ENCODE peak calls at places on chromosome 1, in six cellular contexts. V, G, X, J, Z and C are unnamed samples. For H3K4me1, the result is how much of the 10 kb centered on the place peaks cover.

GRCh38 chr1:109613396-109614147 is 5.8 kb downstream of the GNAT2 start:
- DNase-seq in V (no peak), G (no peak), X (no peak), J (no peak), Z (no peak), C (no peak)

GRCh38 chr1:8214501-8215173 is 103.3 kb upstream of the SLC45A1 start:
- DNase-seq in V (no peak), G (no peak), X (no peak), J (no peak), Z (no peak), C (no peak)

GRCh38 chr1:91889717-91890459 is 3.9 kb upstream of the TGFBR3 start:
- DNase-seq in V (no peak), G (no peak), X (no peak), J (no peak), Z (peak), C (no peak)

GRCh38 chr1:115437146-115437639 is 99.1 kb upstream of the NGF start:
- DNase-seq in V (no peak), G (no peak), X (no peak), J (no peak), Z (no peak), C (no peak)

GRCh38 chr1:119799599-119800177 is 11.6 kb downstream of the REG4 start:
- DNase-seq in V (no peak), G (no peak), X (no peak), J (no peak), Z (peak), C (no peak)

GRCh38 chr1:228082975-228083870 is 715 bp downstream of the ARF1 start:
- DNase-seq in V (peak), G (peak), X (peak), J (no peak), Z (peak), C (no peak)

GRCh38 chr1:89994231-89994804 is 592 bp upstream of the ZNF326 start:
- DNase-seq in V (peak), G (no peak), X (no peak), J (no peak), Z (no peak), C (no peak)

GRCh38 chr1:205700865-205701401 is 20.6 kb upstream of the SLC45A3 start:
- DNase-seq in V (peak), G (no peak), X (no peak), J (no peak), Z (no peak), C (peak)

GRCh38 chr1:21818661-21819060 is 6.6 kb downstream of the LDLRAD2 start:
- DNase-seq in V (no peak), G (peak), X (peak), J (no peak), Z (peak), C (peak)

GRCh38 chr1:180309338-180309737 is 79.3 kb downstream of the LHX4 start:
- DNase-seq in V (no peak), G (no peak), X (peak), J (no peak), Z (no peak), C (peak)

GRCh38 chr1:168509875-168510594 is 33.8 kb downstream of the XCL2 start:
- DNase-seq in V (no peak), G (no peak), X (no peak), J (no peak), Z (no peak), C (no peak)

GRCh38 chr1:150875197-150876110 is 945 bp downstream of the ARNT start:
- DNase-seq in V (no peak), G (no peak), X (no peak), J (no peak), Z (peak), C (no peak)

GRCh38 chr1:197807216-197807615 is 31.9 kb upstream of the DENND1B start:
- DNase-seq in V (no peak), G (no peak), X (no peak), J (no peak), Z (no peak), C (no peak)

GRCh38 chr1:165836664-165837482 is 9.5 kb downstream of the UCK2 start:
- DNase-seq in V (no peak), G (no peak), X (no peak), J (no peak), Z (no peak), C (no peak)

GRCh38 chr1:102842606-102843005 is 265.7 kb downstream of the COL11A1 start:
- DNase-seq in V (no peak), G (no peak), X (no peak), J (no peak), Z (no peak), C (no peak)

GRCh38 chr1:235783148-235783776 is 83.4 kb downstream of the LYST start:
- DNase-seq in V (no peak), G (no peak), X (peak), J (no peak), Z (no peak), C (peak)

GRCh38 chr1:171645553-171646336 is 6.7 kb downstream of the MYOC start:
- DNase-seq in V (peak), G (no peak), X (peak), J (no peak), Z (peak), C (no peak)

GRCh38 chr1:189880135-189880534 is 597.5 kb downstream of the BRINP3 start:
- DNase-seq in V (no peak), G (no peak), X (no peak), J (no peak), Z (no peak), C (no peak)

GRCh38 chr1:159009704-159010361 is at the start of gene IFI16:
- DNase-seq in V (peak), G (no peak), X (peak), J (no peak), Z (peak), C (peak)

GRCh38 chr1:159011701-159012100 is 2.0 kb downstream of the IFI16 start:
- DNase-seq in V (no peak), G (no peak), X (no peak), J (no peak), Z (no peak), C (no peak)

GRCh38 chr1:159008744-159009188 is 941 bp upstream of the IFI16 start:
- DNase-seq in V (no peak), G (no peak), X (peak), J (no peak), Z (peak), C (no peak)

GRCh38 chr1:159009287-159009686 is 420 bp upstream of the IFI16 start:
- DNase-seq in V (no peak), G (no peak), X (no peak), J (no peak), Z (no peak), C (no peak)

GRCh38 chr1:159010398-159010797 is 691 bp downstream of the IFI16 start:
- DNase-seq in V (no peak), G (no peak), X (no peak), J (no peak), Z (no peak), C (no peak)
- H3K4me1 ChIP-seq in V (under half), G (under half), X (under half), J (under half), Z (under half), C (under half)

GRCh38 chr1:172870901-172871606 is 179.7 kb downstream of the TNFSF18 start:
- DNase-seq in V (no peak), G (no peak), X (peak), J (no peak), Z (no peak), C (no peak)
- H3K4me1 ChIP-seq in V (under half), G (under half), X (under half), J (under half), Z (under half), C (under half)

GRCh38 chr1:245008761-245009160 is 144.4 kb upstream of the HNRNPU start:
- DNase-seq in V (no peak), G (no peak), X (no peak), J (no peak), Z (no peak), C (no peak)
- H3K4me1 ChIP-seq in V (under half), G (under half), X (under half), J (under half), Z (under half), C (under half)

DNA sequence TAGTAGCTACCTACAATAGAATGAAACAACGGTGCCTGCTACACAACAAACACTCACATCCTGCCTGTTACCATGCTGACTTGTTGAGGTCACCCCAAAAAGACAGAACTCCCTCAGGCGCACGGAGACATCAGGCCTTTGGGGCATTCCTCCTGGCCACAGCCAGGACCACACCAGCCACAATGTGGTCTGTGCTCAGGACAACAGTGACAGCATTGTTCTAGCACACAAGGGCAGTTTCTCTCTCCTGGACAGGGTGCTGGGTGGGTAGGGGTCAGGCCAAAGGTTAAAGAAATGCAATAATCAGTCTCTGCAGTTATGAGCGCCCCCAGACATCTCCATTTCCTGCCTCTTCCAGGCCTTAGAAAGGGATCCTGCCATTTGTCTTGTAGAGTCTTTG is 39.5 kb downstream of the CTNNBIP1 start:
- DNase-seq in V (no peak), G (no peak), X (no peak), J (no peak), Z (no peak), C (no peak)
- H3K4me1 ChIP-seq in V (under half), G (under half), X (under half), J (under half), Z (under half), C (under half)

GRCh38 chr1:88784551-88784950 is 100.5 kb downstream of the PKN2 start:
- DNase-seq in V (no peak), G (no peak), X (no peak), J (no peak), Z (no peak), C (no peak)
- H3K4me1 ChIP-seq in V (under half), G (under half), X (under half), J (under half), Z (under half), C (under half)